ENCODE peak calls at places on chromosomes 5 and 9, in eight cellular contexts. H, E, C, O, X, G, I and W are unnamed samples.

GRCh38 chr9:16732546-16732945 is 137.9 kb downstream of the BNC2 start:
- DNase-seq in H (no peak), E (no peak), C (no peak), O (no peak), X (no peak), G (no peak), I (no peak), W (no peak)

GRCh38 chr5:6827815-6828214 is 114.6 kb downstream of the TENT4A start:
- DNase-seq in H (peak), E (no peak), C (no peak), O (no peak), X (peak), G (no peak), I (peak), W (no peak)

GRCh38 chr5:28523887-28524637 is 1485.7 kb upstream of the CDH9 start:
- DNase-seq in H (no peak), E (no peak), C (no peak), O (peak), X (no peak), G (no peak), I (no peak), W (no peak)

GRCh38 chr9:15211160-15211993 is 95.6 kb downstream of the TTC39B start:
- DNase-seq in H (peak), E (no peak), C (peak), O (peak), X (peak), G (peak), I (peak), W (no peak)

GRCh38 chr5:121851643-121852574 is at the start of gene FTMT:
- DNase-seq in H (no peak), E (no peak), C (no peak), O (no peak), X (no peak), G (no peak), I (no peak), W (no peak)

GRCh38 chr5:14161825-14162556 is 18.8 kb downstream of the TRIO start:
- DNase-seq in H (no peak), E (no peak), C (no peak), O (no peak), X (no peak), G (no peak), I (no peak), W (no peak)

GRCh38 chr9:118091221-118091620 is 387.0 kb downstream of the TLR4 start:
- DNase-seq in H (no peak), E (no peak), C (no peak), O (no peak), X (no peak), G (no peak), I (no peak), W (no peak)

GRCh38 chr5:10304932-10305331 is 2.8 kb downstream of the CMBL start:
- DNase-seq in H (no peak), E (no peak), C (no peak), O (no peak), X (no peak), G (no peak), I (no peak), W (no peak)

GRCh38 chr9:77751341-77752091 is 103.4 kb upstream of the GNA14 start:
- DNase-seq in H (no peak), E (no peak), C (no peak), O (peak), X (no peak), G (no peak), I (no peak), W (no peak)

GRCh38 chr9:105311317-105311716 is 66.9 kb downstream of the SLC44A1 start:
- DNase-seq in H (no peak), E (no peak), C (no peak), O (no peak), X (no peak), G (no peak), I (no peak), W (no peak)